ENCODE peak calls at places on chromosomes 3 and 15, in ten cellular contexts. I is activated T-helper 9 cell treated with anti-CD3 and anti-CD28 coated beads, Interleukin-2, amount 50 U/mL, for 16 hours; N is fibroblast of pulmonary artery; V is NCI-H2171 treated with DMSO at 0.1 percent for 48 hours; E is A549; S is upper lobe of right lung; Z is NCI-H460; P is NCI-H748 treated with DMSO at 0.1 percent for 48 hours; O is foreskin keratinocyte; X is tibial artery. G is an unnamed sample.

GRCh38 chr3:120561251-120562045 is 34.7 kb upstream of the NDUFB4 start:
- DNase-seq in S (peak), P (peak), V (peak), Z (peak), E (no peak), X (peak), N (peak), O (no peak), I (peak), G (no peak)

GRCh38 chr3:139528924-139529323 is 10.6 kb downstream of the RBP1 start:
- DNase-seq in V (no peak), S (no peak), X (no peak), N (no peak), O (no peak), P (no peak), Z (no peak), E (no peak), I (no peak), G (no peak)

GRCh38 chr15:56732135-56732880 is 1.0 kb downstream of the ZNF280D start:
- DNase-seq in N (peak), I (no peak), X (no peak), Z (no peak), P (peak), S (no peak), V (no peak), E (peak), O (peak), G (no peak)

GRCh38 chr3:119794971-119795612 is 13.2 kb downstream of the NR1I2 start:
- DNase-seq in Z (peak), S (no peak), I (no peak), P (no peak), V (no peak), E (peak), O (no peak), N (peak), X (no peak), G (peak)

GRCh38 chr3:196486263-196486662 is 17.3 kb downstream of the RNF168 start:
- DNase-seq in Z (no peak), V (peak), N (peak), S (no peak), X (no peak), O (no peak), I (no peak), P (no peak), E (no peak), G (no peak)

GRCh38 chr3:9780920-9781319 is 11.2 kb upstream of the CAMK1 start:
- DNase-seq in V (no peak), I (no peak), O (no peak), Z (no peak), X (no peak), N (no peak), P (no peak), S (no peak), E (no peak), G (no peak)

GRCh38 chr3:101984356-101984755 is 135.0 kb downstream of the NFKBIZ start:
- DNase-seq in V (no peak), E (no peak), O (peak), S (no peak), Z (no peak), I (no peak), X (no peak), N (no peak), P (no peak), G (no peak)

GRCh38 chr15:85865070-85865684 is 70.5 kb upstream of the KLHL25 start:
- DNase-seq in X (no peak), I (no peak), Z (peak), E (peak), V (peak), N (peak), S (no peak), O (no peak), P (no peak), G (no peak)

GRCh38 chr15:32683906-32684584 is 33.8 kb upstream of the GREM1 start:
- DNase-seq in S (no peak), P (no peak), I (no peak), N (peak), E (no peak), X (peak), Z (no peak), O (peak), V (no peak), G (peak)

GRCh38 chr3:98343647-98344507 is 9.8 kb upstream of the OR5K4 start:
- DNase-seq in S (no peak), V (peak), P (peak), O (no peak), E (peak), Z (peak), N (peak), X (no peak), I (no peak), G (peak)

GRCh38 chr3:31667582-31667981 is 134.9 kb downstream of the STT3B start:
- DNase-seq in O (no peak), I (no peak), Z (no peak), P (no peak), X (no peak), N (no peak), S (no peak), E (no peak), V (no peak), G (no peak)

GRCh38 chr15:55741592-55742497 is 1.1 kb downstream of the PRTG start:
- DNase-seq in O (no peak), I (no peak), X (no peak), E (peak), V (no peak), N (no peak), S (peak), Z (no peak), P (peak), G (no peak)

GRCh38 chr15:64232400-64232799 is 69.6 kb upstream of the PPIB start:
- DNase-seq in E (peak), X (no peak), N (peak), V (no peak), O (no peak), Z (no peak), S (no peak), I (no peak), P (no peak), G (no peak)

GRCh38 chr3:193767353-193768068 is 174.5 kb downstream of the OPA1 start:
- DNase-seq in P (no peak), S (no peak), N (no peak), V (no peak), Z (no peak), X (no peak), E (no peak), I (no peak), O (no peak), G (no peak)

GRCh38 chr3:14145670-14146380 is 21.0 kb downstream of the TMEM43 start:
- DNase-seq in I (no peak), E (no peak), N (no peak), P (no peak), Z (no peak), S (no peak), O (no peak), X (no peak), V (no peak), G (no peak)

GRCh38 chr3:48406443-48407431 is 23.1 kb downstream of the PLXNB1 start:
- DNase-seq in N (no peak), Z (no peak), P (no peak), X (peak), I (no peak), O (no peak), S (no peak), E (no peak), V (no peak), G (no peak)

GRCh38 chr3:54342676-54343075 is 220.3 kb downstream of the CACNA2D3 start:
- DNase-seq in N (no peak), I (no peak), S (no peak), Z (no peak), X (no peak), P (no peak), E (no peak), O (no peak), V (no peak), G (no peak)

GRCh38 chr3:188573286-188573928 is 419.4 kb downstream of the LPP start:
- DNase-seq in I (no peak), O (no peak), Z (no peak), P (no peak), V (no peak), E (no peak), N (no peak), S (no peak), X (no peak), G (no peak)

GRCh38 chr3:70554170-70554569 is 241.7 kb upstream of the MDFIC2 start:
- DNase-seq in Z (no peak), O (no peak), S (no peak), E (no peak), V (no peak), N (peak), X (no peak), I (no peak), P (no peak), G (no peak)

GRCh38 chr3:196060834-196061233 is 21.1 kb downstream of the TFRC start:
- DNase-seq in E (no peak), O (no peak), I (no peak), X (no peak), N (no peak), S (no peak), P (no peak), V (no peak), Z (no peak), G (no peak)

GRCh38 chr15:96316953-96317629 is 13.4 kb upstream of the NR2F2 start:
- DNase-seq in V (no peak), P (no peak), Z (no peak), E (no peak), O (no peak), I (no peak), X (no peak), S (no peak), N (no peak), G (no peak)

GRCh38 chr15:63264685-63265302 is 12.6 kb upstream of the APH1B start:
- DNase-seq in I (no peak), S (no peak), P (no peak), X (no peak), N (peak), Z (no peak), O (no peak), E (no peak), V (peak), G (no peak)

GRCh38 chr3:186413615-186414415 is 51.8 kb upstream of the DGKG start:
- DNase-seq in V (peak), I (no peak), P (no peak), X (peak), Z (no peak), E (no peak), O (no peak), S (peak), N (no peak), G (peak)

GRCh38 chr3:13513051-13513912 is 33.2 kb downstream of the HDAC11 start:
- DNase-seq in S (peak), Z (no peak), O (no peak), E (no peak), N (no peak), I (no peak), P (no peak), V (no peak), X (no peak), G (no peak)

GRCh38 chr3:37458162-37458895 is 283.9 kb upstream of the LRRFIP2 start:
- DNase-seq in E (no peak), S (no peak), N (no peak), O (no peak), X (peak), P (no peak), V (no peak), Z (no peak), I (no peak), G (no peak)

GRCh38 chr3:124119056-124119721 is 127.3 kb upstream of the ROPN1 start:
- DNase-seq in X (no peak), S (no peak), E (no peak), N (peak), Z (no peak), I (no peak), O (peak), V (peak), P (no peak), G (peak)

GRCh38 chr3:146169891-146170290 is 8.9 kb upstream of the PLOD2 start:
- DNase-seq in V (no peak), E (no peak), I (no peak), P (no peak), N (no peak), X (no peak), Z (no peak), S (no peak), O (peak), G (no peak)

GRCh38 chr3:13137808-13138565 is 64.8 kb upstream of the IQSEC1 start:
- DNase-seq in S (peak), Z (no peak), O (no peak), E (no peak), I (no peak), V (no peak), X (peak), N (no peak), P (no peak), G (no peak)

GRCh38 chr3:159928692-159929091 is 59.9 kb upstream of the IL12A start:
- DNase-seq in X (no peak), O (peak), Z (no peak), P (no peak), S (no peak), V (no peak), E (peak), N (peak), I (no peak), G (peak)

GRCh38 chr15:100385300-100385699 is 43.5 kb upstream of the ADAMTS17 start:
- DNase-seq in I (no peak), O (no peak), P (no peak), V (no peak), X (no peak), E (no peak), S (no peak), N (no peak), Z (no peak), G (no peak)

GRCh38 chr3:151356791-151357460 is 27.6 kb upstream of the P2RY13 start:
- DNase-seq in N (peak), E (no peak), P (no peak), O (no peak), Z (no peak), I (no peak), V (no peak), X (no peak), S (no peak), G (no peak)

GRCh38 chr3:171508676-171509075 is 48.5 kb upstream of the TNIK start:
- DNase-seq in S (no peak), V (peak), I (no peak), Z (no peak), X (no peak), P (no peak), E (no peak), O (no peak), N (no peak), G (no peak)

GRCh38 chr3:47365213-47366153 is 15.3 kb upstream of the PTPN23 start:
- DNase-seq in O (no peak), X (no peak), Z (no peak), P (no peak), I (no peak), S (no peak), E (no peak), V (no peak), N (peak), G (no peak)

GRCh38 chr3:122232485-122232884 is 49.0 kb downstream of the CASR start:
- DNase-seq in I (no peak), V (no peak), N (no peak), Z (no peak), O (no peak), X (no peak), E (no peak), S (no peak), P (no peak), G (no peak)